ENCODE peak calls at places on chromosomes 11 and 22, in four cellular contexts. S, I, Z and F are unnamed samples.

GRCh38 chr11:70312401-70313357 is 42.2 kb downstream of the PPFIA1 start:
- DNase-seq in S (no peak), I (no peak), Z (no peak), F (no peak)

GRCh38 chr11:8832571-8833260 is 78.3 kb upstream of the AKIP1 start:
- DNase-seq in S (no peak), I (peak), Z (peak), F (peak)

GRCh38 chr22:33922268-33922667 is 2.0 kb upstream of the LARGE1 start:
- DNase-seq in S (no peak), I (no peak), Z (peak), F (peak)

GRCh38 chr11:6637871-6638270 is 17.7 kb downstream of the DCHS1 start:
- DNase-seq in S (no peak), I (no peak), Z (no peak), F (no peak)

GRCh38 chr22:38923463-38924196 is 33.8 kb upstream of the APOBEC3A start:
- DNase-seq in S (peak), I (peak), Z (no peak), F (no peak)

GRCh38 chr22:30694171-30694637 is 470 bp upstream of the OSBP2 start:
- DNase-seq in S (peak), I (peak), Z (no peak), F (peak)

GRCh38 chr11:76592025-76592914 is 78.3 kb downstream of the LRRC32 start:
- DNase-seq in S (no peak), I (no peak), Z (no peak), F (no peak)

GRCh38 chr11:123700774-123701173 is 40.7 kb downstream of the ZNF202 start:
- DNase-seq in S (no peak), I (no peak), Z (no peak), F (no peak)

GRCh38 chr11:62882428-62882742 is 1.7 kb downstream of the SLC3A2 start:
- DNase-seq in S (no peak), I (no peak), Z (no peak), F (no peak)

GRCh38 chr11:78354741-78355705 is 62.6 kb downstream of the GAB2 start:
- DNase-seq in S (no peak), I (no peak), Z (no peak), F (no peak)

DNA sequence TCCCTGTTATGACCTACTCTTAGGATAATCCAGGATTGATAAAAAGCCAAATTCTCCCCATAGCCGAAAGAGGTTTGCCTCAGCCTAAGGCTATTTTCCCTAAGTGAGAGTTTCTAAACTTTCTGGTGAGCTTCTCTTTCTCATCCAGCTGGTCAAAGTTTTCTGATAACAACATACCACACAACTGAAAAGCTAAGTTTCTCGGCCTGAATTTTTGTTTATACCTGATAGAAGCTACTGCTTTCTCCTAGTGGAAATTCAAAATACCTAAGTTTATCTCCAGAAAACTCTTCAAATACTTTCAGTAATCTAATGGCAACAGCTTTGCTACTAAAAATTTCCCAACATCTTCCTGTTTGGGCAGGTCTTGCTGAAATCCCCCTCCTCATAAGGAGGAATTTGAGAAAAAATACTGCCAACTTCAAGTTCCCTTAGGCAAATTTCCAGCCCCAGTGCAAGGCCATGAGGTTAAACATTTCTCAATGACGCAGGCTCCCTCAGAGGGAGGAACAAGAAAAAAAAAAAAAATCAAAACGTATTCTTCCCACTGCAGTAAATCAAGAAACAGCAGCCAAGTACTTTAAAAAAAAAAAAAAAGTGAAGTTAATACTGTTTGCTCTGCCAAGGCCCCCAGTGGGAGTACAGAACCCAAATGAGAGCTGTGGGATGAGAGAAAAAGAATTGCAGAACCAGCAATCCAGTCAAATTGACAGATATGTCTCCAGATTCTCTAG is 127.0 kb downstream of the MRTFA start:
- DNase-seq in S (no peak), I (no peak), Z (no peak), F (no peak)
- TF ChIP-seq EZH2phosphoT487 in S (no peak), I (no peak), Z (no peak), F (no peak)

GRCh38 chr11:119855066-119855465 is 126.1 kb upstream of the NECTIN1 start:
- DNase-seq in S (no peak), I (no peak), Z (no peak), F (no peak)
- H3K4me2 ChIP-seq in S (no peak), I (peak), Z (no peak), F (peak)

DNA sequence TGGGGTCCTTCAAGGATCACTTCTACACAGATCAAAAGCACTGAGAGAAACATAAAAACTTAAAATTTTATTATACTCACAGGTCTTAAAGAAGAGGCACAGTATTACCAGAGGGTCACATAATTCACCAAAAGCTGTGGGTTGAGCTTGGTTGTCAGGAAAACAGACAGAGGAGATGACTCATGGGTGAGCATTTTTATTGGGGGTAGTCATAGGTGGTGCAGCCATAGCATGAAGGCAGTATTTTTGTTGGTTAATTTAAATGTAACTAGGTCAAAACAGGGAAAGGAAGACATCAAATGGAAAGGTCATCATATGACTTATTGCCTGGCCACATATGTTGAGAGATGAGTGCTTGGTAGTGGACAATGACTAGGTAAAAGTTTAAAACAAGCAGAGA is 24.2 kb downstream of the OR5B17 start:
- DNase-seq in S (peak), I (peak), Z (no peak), F (no peak)
- TF ChIP-seq EZH2phosphoT487 in S (no peak), I (no peak), Z (no peak), F (no peak)

DNA sequence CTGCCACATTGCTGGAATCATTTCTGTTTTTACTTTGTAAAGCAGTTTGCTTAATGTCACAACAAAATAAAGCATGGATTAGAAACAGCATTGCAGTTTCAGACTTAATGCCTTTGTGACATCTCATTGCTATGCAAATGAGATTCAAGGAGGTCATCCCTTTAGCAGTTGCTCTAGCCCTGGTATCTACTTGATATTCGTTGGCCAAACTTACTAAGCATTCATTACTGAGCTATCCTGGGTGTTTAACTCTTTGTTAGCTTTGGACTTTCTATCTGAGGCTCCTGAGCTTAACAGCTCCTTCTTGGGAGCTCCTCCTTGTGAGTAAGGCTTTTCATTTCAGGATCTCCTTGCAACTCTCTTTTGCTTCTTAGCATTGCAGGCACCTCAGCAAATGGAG is 16.3 kb downstream of the FAT3 start:
- DNase-seq in S (no peak), I (no peak), Z (no peak), F (no peak)
- H3K4me2 ChIP-seq in S (no peak), I (no peak), Z (no peak), F (no peak)

GRCh38 chr11:116797816-116798215 is 6.1 kb upstream of the APOA5 start:
- DNase-seq in S (no peak), I (no peak), Z (no peak), F (no peak)
- TF ChIP-seq EZH2phosphoT487 in S (no peak), I (no peak), Z (no peak), F (no peak)

GRCh38 chr22:36052505-36052941 is 23.9 kb upstream of the RBFOX2 start:
- DNase-seq in S (peak), I (peak), Z (peak), F (peak)
- H3K4me2 ChIP-seq in S (peak), I (peak), Z (no peak), F (peak)